ENCODE peak calls at places on chromosome 9, in six cellular contexts. One of them, this sample, is unnamed.
A peak's percentile ranks its signal among the peaks of the same experiment; 100 is the strongest.

GRCh38 chr9:87708989-87709706 is 16.8 kb upstream of the CTSL start:
- DNase-seq in IMR-90: no peak
- DNase-seq in HCEC 1CT: no peak
- DNase-seq in CD8-positive, alpha-beta memory T cell: no peak
- DNase-seq in tibial artery: no peak
- DNase-seq in psoas muscle: no peak
- DNase-seq in this sample: no peak

GRCh38 chr9:81002242-81002641 is 687.1 kb downstream of the TLE1 start:
- DNase-seq in IMR-90: no peak
- DNase-seq in HCEC 1CT: no peak
- DNase-seq in CD8-positive, alpha-beta memory T cell: peak; percentile 4
- DNase-seq in tibial artery: no peak
- DNase-seq in psoas muscle: no peak
- DNase-seq in this sample: no peak

GRCh38 chr9:512555-513272 is 298.0 kb downstream of the DOCK8 start:
- DNase-seq in IMR-90: no peak
- DNase-seq in HCEC 1CT: no peak
- DNase-seq in CD8-positive, alpha-beta memory T cell: no peak
- DNase-seq in tibial artery: no peak
- DNase-seq in psoas muscle: no peak
- DNase-seq in this sample: no peak

GRCh38 chr9:91758491-91758981 is 191.5 kb downstream of the ROR2 start:
- DNase-seq in IMR-90: peak; percentile 58
- DNase-seq in HCEC 1CT: peak; percentile 43
- DNase-seq in CD8-positive, alpha-beta memory T cell: no peak
- DNase-seq in tibial artery: no peak
- DNase-seq in psoas muscle: no peak
- DNase-seq in this sample: peak; percentile 32

GRCh38 chr9:96476591-96476990 is 26.6 kb downstream of the HABP4 start:
- DNase-seq in IMR-90: peak; percentile 75
- DNase-seq in HCEC 1CT: peak; percentile 80
- DNase-seq in CD8-positive, alpha-beta memory T cell: no peak
- DNase-seq in tibial artery: no peak
- DNase-seq in psoas muscle: no peak
- DNase-seq in this sample: no peak

GRCh38 chr9:91089405-91090131 is 272.1 kb downstream of the AUH start:
- DNase-seq in IMR-90: peak; percentile 73
- DNase-seq in HCEC 1CT: peak; percentile 68
- DNase-seq in CD8-positive, alpha-beta memory T cell: no peak
- DNase-seq in tibial artery: no peak
- DNase-seq in psoas muscle: no peak
- DNase-seq in this sample: peak; percentile 66

GRCh38 chr9:120531683-120532300 is 48.2 kb downstream of the CDK5RAP2 start:
- DNase-seq in IMR-90: peak; percentile 32
- DNase-seq in HCEC 1CT: peak; percentile 51
- DNase-seq in CD8-positive, alpha-beta memory T cell: no peak
- DNase-seq in tibial artery: no peak
- DNase-seq in psoas muscle: no peak
- DNase-seq in this sample: peak; percentile 50

GRCh38 chr9:93003552-93004407 is 54.7 kb upstream of the SUSD3 start:
- DNase-seq in IMR-90: peak; percentile 22
- DNase-seq in HCEC 1CT: peak; percentile 15
- DNase-seq in CD8-positive, alpha-beta memory T cell: peak; percentile 57
- DNase-seq in tibial artery: no peak
- DNase-seq in psoas muscle: no peak
- DNase-seq in this sample: peak; percentile 10

GRCh38 chr9:114911167-114911821 is 19.1 kb downstream of the TNFSF8 start:
- DNase-seq in IMR-90: peak; percentile 51
- DNase-seq in HCEC 1CT: peak; percentile 50
- DNase-seq in CD8-positive, alpha-beta memory T cell: no peak
- DNase-seq in tibial artery: no peak
- DNase-seq in psoas muscle: no peak
- DNase-seq in this sample: peak; percentile 61

GRCh38 chr9:100473271-100474081 is 527 bp downstream of the TMEFF1 start:
- DNase-seq in IMR-90: peak; percentile 29
- DNase-seq in HCEC 1CT: peak; percentile 32
- DNase-seq in CD8-positive, alpha-beta memory T cell: peak; percentile 16
- DNase-seq in tibial artery: peak; percentile 23
- DNase-seq in psoas muscle: peak; percentile 21
- DNase-seq in this sample: peak; percentile 31

GRCh38 chr9:1007312-1007711 is 30.9 kb downstream of the DMRT3 start:
- DNase-seq in IMR-90: no peak
- DNase-seq in HCEC 1CT: no peak
- DNase-seq in CD8-positive, alpha-beta memory T cell: no peak
- DNase-seq in tibial artery: no peak
- DNase-seq in psoas muscle: no peak
- DNase-seq in this sample: peak; percentile 83

GRCh38 chr9:126057869-126058467 is 268.7 kb upstream of the MVB12B start:
- DNase-seq in IMR-90: no peak
- DNase-seq in HCEC 1CT: no peak
- DNase-seq in CD8-positive, alpha-beta memory T cell: no peak
- DNase-seq in tibial artery: no peak
- DNase-seq in psoas muscle: no peak
- DNase-seq in this sample: no peak

GRCh38 chr9:77575785-77576184 is 72.3 kb downstream of the GNA14 start:
- DNase-seq in IMR-90: peak; percentile 16
- DNase-seq in HCEC 1CT: peak; percentile 17
- DNase-seq in CD8-positive, alpha-beta memory T cell: no peak
- DNase-seq in tibial artery: no peak
- DNase-seq in psoas muscle: no peak
- DNase-seq in this sample: peak; percentile 42

GRCh38 chr9:8486095-8486494 is 686.5 kb upstream of the DMAC1 start:
- DNase-seq in IMR-90: no peak
- DNase-seq in HCEC 1CT: no peak
- DNase-seq in CD8-positive, alpha-beta memory T cell: no peak
- DNase-seq in tibial artery: peak; percentile 24
- DNase-seq in psoas muscle: no peak
- DNase-seq in this sample: no peak

GRCh38 chr9:77939149-77939668 is 92.4 kb downstream of the GNAQ start:
- DNase-seq in IMR-90: peak; percentile 60
- DNase-seq in HCEC 1CT: no peak
- DNase-seq in CD8-positive, alpha-beta memory T cell: no peak
- DNase-seq in tibial artery: no peak
- DNase-seq in psoas muscle: no peak
- DNase-seq in this sample: no peak

This sample was measured in LHCN-M2.